ENCODE peak calls at places on chromosomes 2 and 18, in nine cellular contexts. X is cerebellar nuclear complex; C is B cell; D is upper lobe of right lung; P is EH; A is Jurkat, Clone E6-1; O is central memory CD4-positive, alpha-beta T cell; E is stimulated activated CD4-positive, alpha-beta T cell treated with anti-CD3 and anti-CD28 coated beads, Interleukin-4, amount 100 ng/mL, for 1 hour; G is activated CD4-positive, alpha-beta T cell treated with anti-CD3 and anti-CD28 coated beads for 24 hours. J is an unnamed sample.

GRCh38 chr2:16686641-16687040 is 21.0 kb upstream of the CYRIA start:
- DNase-seq in X (no peak), E (no peak), D (no peak), A (no peak), G (no peak), C (no peak), P (no peak), O (no peak), J (no peak)

GRCh38 chr18:54909538-54909937 is 49.7 kb downstream of the CCDC68 start:
- DNase-seq in E (no peak), X (no peak), D (no peak), P (no peak), O (no peak), C (no peak), A (no peak), G (no peak), J (no peak)

GRCh38 chr2:39234754-39235153 is 9.0 kb downstream of the CDKL4 start:
- DNase-seq in C (no peak), G (no peak), D (no peak), P (no peak), X (no peak), O (no peak), E (no peak), A (no peak), J (no peak)

GRCh38 chr18:9285604-9286003 is 49.0 kb upstream of the TWSG1 start:
- DNase-seq in A (no peak), D (no peak), G (no peak), X (no peak), C (no peak), P (no peak), O (no peak), E (no peak), J (no peak)

GRCh38 chr2:6073260-6074141 is 381.3 kb downstream of the SOX11 start:
- DNase-seq in G (no peak), D (no peak), O (no peak), A (no peak), X (no peak), C (no peak), P (no peak), E (no peak), J (no peak)

GRCh38 chr18:7822435-7823425 is 255.6 kb downstream of the PTPRM start:
- DNase-seq in G (no peak), O (no peak), P (no peak), A (no peak), D (no peak), E (no peak), C (no peak), X (no peak), J (no peak)

GRCh38 chr2:27772804-27773203 is 1.3 kb downstream of the MRPL33 start:
- DNase-seq in D (no peak), P (peak), A (no peak), X (no peak), C (no peak), O (no peak), G (no peak), E (no peak), J (no peak)

GRCh38 chr2:174014021-174014698 is 49.0 kb upstream of the SP3 start:
- DNase-seq in D (no peak), P (peak), O (no peak), C (no peak), G (no peak), E (no peak), X (no peak), A (no peak), J (no peak)

GRCh38 chr18:9530226-9531009 is 55.1 kb downstream of the RALBP1 start:
- DNase-seq in D (no peak), P (no peak), X (no peak), G (no peak), A (no peak), E (no peak), O (no peak), C (no peak), J (no peak)

GRCh38 chr18:51654441-51655326 is 457.2 kb upstream of the MEX3C start:
- DNase-seq in E (no peak), G (no peak), O (no peak), A (no peak), C (no peak), D (no peak), P (no peak), X (no peak), J (no peak)

GRCh38 chr2:194545978-194546377 is 1111.0 kb upstream of the SLC39A10 start:
- DNase-seq in C (no peak), P (no peak), G (no peak), A (no peak), O (no peak), D (no peak), E (no peak), X (no peak), J (no peak)

GRCh38 chr2:229090231-229090630 is 180.9 kb downstream of the PID1 start:
- DNase-seq in G (no peak), C (no peak), A (no peak), D (no peak), O (no peak), E (no peak), P (peak), X (no peak), J (no peak)

GRCh38 chr2:235146871-235147565 is 195.2 kb downstream of the SH3BP4 start:
- DNase-seq in X (no peak), E (no peak), C (no peak), G (no peak), P (no peak), O (no peak), A (no peak), D (no peak), J (no peak)

GRCh38 chr2:119429225-119430000 is 2.2 kb upstream of the TMEM37 start:
- DNase-seq in P (no peak), D (no peak), A (no peak), E (no peak), O (no peak), C (no peak), G (no peak), X (no peak), J (no peak)

GRCh38 chr18:8747440-8747937 is 42.1 kb downstream of the MTCL1 start:
- DNase-seq in O (no peak), X (no peak), D (no peak), P (peak), E (no peak), G (no peak), C (no peak), A (no peak), J (no peak)

GRCh38 chr2:12318427-12319057 is 398.2 kb upstream of the TRIB2 start:
- DNase-seq in D (no peak), A (no peak), X (no peak), C (no peak), P (peak), G (no peak), E (no peak), O (no peak), J (peak)

GRCh38 chr2:98709530-98709929 is 21.4 kb downstream of the MGAT4A start:
- DNase-seq in X (no peak), O (no peak), C (no peak), E (no peak), P (no peak), G (no peak), A (no peak), D (no peak), J (no peak)

GRCh38 chr2:51807229-51807628 is 775.3 kb upstream of the NRXN1 start:
- DNase-seq in A (no peak), X (no peak), G (no peak), C (no peak), D (no peak), O (no peak), P (no peak), E (no peak), J (no peak)

GRCh38 chr18:76610933-76611749 is 116.1 kb upstream of the ZNF516 start:
- DNase-seq in P (peak), O (no peak), X (no peak), G (no peak), C (no peak), E (no peak), D (no peak), A (no peak), J (no peak)

GRCh38 chr2:172103471-172104292 is 982 bp upstream of the DLX2 start:
- DNase-seq in G (peak), C (peak), O (peak), E (peak), X (no peak), A (peak), D (peak), P (peak), J (peak)

GRCh38 chr2:239609583-239610310 is 208.9 kb upstream of the HDAC4 start:
- DNase-seq in A (no peak), C (no peak), G (no peak), P (no peak), O (no peak), D (peak), E (no peak), X (no peak), J (no peak)

GRCh38 chr18:5721924-5722323 is 173.4 kb downstream of the TMEM200C start:
- DNase-seq in E (no peak), O (no peak), D (no peak), G (no peak), A (no peak), X (no peak), C (no peak), P (no peak), J (no peak)

GRCh38 chr2:100875516-100876230 is 55.7 kb downstream of the NPAS2 start:
- DNase-seq in D (peak), A (peak), O (no peak), G (no peak), C (no peak), E (no peak), P (no peak), X (no peak), J (no peak)

GRCh38 chr2:237184192-237184922 is 98.7 kb downstream of the COPS8 start:
- DNase-seq in X (no peak), O (no peak), C (no peak), P (peak), D (no peak), E (no peak), G (no peak), A (no peak), J (no peak)

GRCh38 chr2:215505044-215505786 is 69.3 kb upstream of the FN1 start:
- DNase-seq in X (no peak), C (no peak), D (no peak), E (no peak), G (no peak), O (no peak), P (peak), A (no peak), J (no peak)

GRCh38 chr2:100887039-100887578 is 67.2 kb downstream of the NPAS2 start:
- DNase-seq in G (no peak), D (no peak), O (no peak), A (no peak), C (no peak), X (no peak), E (no peak), P (no peak), J (no peak)

GRCh38 chr2:220162320-220162719 is 534.9 kb downstream of the SLC4A3 start:
- DNase-seq in P (peak), G (no peak), E (no peak), A (no peak), D (no peak), X (no peak), C (no peak), O (no peak), J (no peak)

GRCh38 chr2:113407446-113408099 is 29.9 kb upstream of the ZNG1B start:
- DNase-seq in G (no peak), E (no peak), X (no peak), O (no peak), A (peak), P (peak), C (no peak), D (no peak), J (peak)

GRCh38 chr2:173511942-173512341 is 157.3 kb downstream of the CDCA7 start:
- DNase-seq in E (no peak), O (no peak), G (no peak), C (no peak), D (no peak), X (no peak), P (no peak), A (no peak), J (no peak)

GRCh38 chr2:42547446-42548295 is 20.8 kb upstream of the MTA3 start:
- DNase-seq in P (no peak), G (no peak), X (no peak), E (no peak), A (no peak), O (no peak), D (no peak), C (no peak), J (no peak)

GRCh38 chr2:19225931-19226330 is 132.5 kb downstream of the OSR1 start:
- DNase-seq in O (no peak), G (no peak), E (no peak), X (no peak), A (no peak), C (no peak), P (no peak), D (no peak), J (no peak)

GRCh38 chr18:429030-429429 is 71.5 kb downstream of the COLEC12 start:
- DNase-seq in D (no peak), O (no peak), A (no peak), E (no peak), X (no peak), G (no peak), P (no peak), C (no peak), J (no peak)

J was measured in foreskin melanocyte.